ENCODE peak calls at places on chromosomes 3 and 15, in nine cellular contexts. D is HFF-Myc; L is AG20443; K is H4; T is brain microvascular endothelial cell; E is T-cell; I is lower leg skin; J is activated naive CD8-positive, alpha-beta T cell treated with anti-CD3 and anti-CD28 coated beads, Interleukin-2, amount 50 U/mL, for 24 hours; N is ovary. Z is an unnamed sample.

GRCh38 chr3:114310701-114311100 is 16.9 kb downstream of the TIGIT start:
- DNase-seq in K (no peak), N (no peak), D (no peak), L (no peak), T (no peak), I (no peak), E (no peak), J (no peak), Z (no peak)

GRCh38 chr3:153192327-153192726 is 30.3 kb downstream of the RAP2B start:
- DNase-seq in J (no peak), N (no peak), E (no peak), I (no peak), L (no peak), T (no peak), K (no peak), D (no peak), Z (no peak)

GRCh38 chr3:9861201-9861600 is 17.4 kb upstream of the RPUSD3 start:
- DNase-seq in N (no peak), K (no peak), T (no peak), I (no peak), E (no peak), D (no peak), J (no peak), L (no peak), Z (no peak)

GRCh38 chr15:99149366-99149765 is 44.5 kb downstream of the SYNM start:
- DNase-seq in T (no peak), J (no peak), I (no peak), L (no peak), E (no peak), D (no peak), N (no peak), K (no peak), Z (no peak)

GRCh38 chr15:92883643-92884458 is 16.3 kb upstream of the CHD2 start:
- DNase-seq in K (no peak), I (no peak), E (peak), N (no peak), L (no peak), T (no peak), D (no peak), J (no peak), Z (no peak)

GRCh38 chr3:10520118-10520517 is 14.7 kb upstream of the ATP2B2 start:
- DNase-seq in J (no peak), N (no peak), D (no peak), K (no peak), I (no peak), E (no peak), L (no peak), T (no peak), Z (no peak)

GRCh38 chr3:16468114-16469098 is 45.1 kb downstream of the RFTN1 start:
- DNase-seq in D (no peak), I (no peak), T (peak), K (no peak), N (no peak), E (no peak), L (no peak), J (no peak), Z (no peak)

GRCh38 chr3:129330413-129330812 is 51.7 kb downstream of the HMCES start:
- DNase-seq in K (no peak), E (no peak), L (no peak), I (no peak), J (no peak), N (no peak), T (no peak), D (no peak), Z (no peak)

GRCh38 chr3:49469876-49470713 is at the start of gene DAG1:
- DNase-seq in I (peak), N (peak), J (peak), E (peak), D (peak), T (peak), L (peak), K (peak), Z (peak)

GRCh38 chr3:44682182-44682896 is 30.1 kb upstream of the ZNF502 start:
- DNase-seq in J (no peak), N (no peak), E (no peak), I (no peak), D (no peak), K (no peak), L (peak), T (peak), Z (no peak)

GRCh38 chr3:11764931-11765363 is 81.7 kb downstream of the TAMM41 start:
- DNase-seq in T (peak), L (peak), I (no peak), E (no peak), N (no peak), D (peak), K (peak), J (peak), Z (no peak)

GRCh38 chr3:133280591-133280990 is 119.3 kb upstream of the BFSP2 start:
- DNase-seq in I (no peak), K (no peak), L (no peak), D (no peak), N (no peak), T (no peak), J (no peak), E (no peak), Z (no peak)

GRCh38 chr3:126130081-126130855 is 46.3 kb upstream of the SLC41A3 start:
- DNase-seq in I (no peak), N (peak), K (no peak), J (no peak), L (no peak), E (no peak), T (no peak), D (no peak), Z (no peak)

GRCh38 chr3:136042608-136043221 is 77.2 kb downstream of the PPP2R3A start:
- DNase-seq in L (peak), K (peak), J (no peak), I (no peak), E (no peak), D (peak), N (no peak), T (peak), Z (no peak)

GRCh38 chr3:57545636-57546268 is 1.6 kb upstream of the DNAH12 start:
- DNase-seq in E (no peak), N (no peak), J (no peak), K (no peak), L (no peak), I (no peak), D (no peak), T (no peak), Z (no peak)